ENCODE peak calls at places on chromosomes 4 and X, in five cellular contexts. O is Peyer's patch; D is naive thymus-derived CD4-positive, alpha-beta T cell; U is GM12878; N is CD8-positive, alpha-beta memory T cell. M is an unnamed sample.

GRCh38 chr4:85725727-85726170 is 250.8 kb downstream of the ARHGAP24 start:
- DNase-seq in N (no peak), O (no peak), U (peak; percentile 60), D (no peak), M (no peak)

GRCh38 chrX:9019151-9019550 is 14.8 kb downstream of the FAM9B start:
- DNase-seq in U (no peak), O (no peak), N (no peak), D (no peak), M (no peak)

GRCh38 chrX:115226929-115227328 is 7.0 kb downstream of the LRCH2 start:
- DNase-seq in O (no peak), U (no peak), N (no peak), D (no peak), M (no peak)

GRCh38 chrX:8462488-8462887 is 2.1 kb upstream of the VCX3B start:
- DNase-seq in O (no peak), N (no peak), D (no peak), U (no peak), M (no peak)

GRCh38 chrX:10254746-10255145 is 98.0 kb downstream of the CLCN4 start:
- DNase-seq in D (no peak), O (no peak), U (no peak), N (no peak), M (no peak)

GRCh38 chr4:77358315-77358928 is 201.4 kb downstream of the CCNG2 start:
- DNase-seq in D (no peak), N (no peak), O (no peak), U (no peak), M (peak; percentile 24)

GRCh38 chrX:85244411-85245210 is 820 bp downstream of the ZNF711 start:
- DNase-seq in N (peak; percentile 1), U (no peak), D (no peak), O (no peak), M (peak; percentile 53)

GRCh38 chr4:98908703-98909262 is 20.1 kb downstream of the EIF4E start:
- DNase-seq in N (no peak), D (no peak), O (no peak), U (no peak), M (no peak)

GRCh38 chr4:143358923-143359694 is 22.4 kb downstream of the GAB1 start:
- DNase-seq in U (no peak), O (no peak), D (no peak), N (peak; percentile 30), M (peak; percentile 57)

GRCh38 chr4:15544196-15544730 is 74.6 kb downstream of the CC2D2A start:
- DNase-seq in O (no peak), N (no peak), U (no peak), D (no peak), M (peak; percentile 39)

GRCh38 chr4:38328963-38329729 is 334.9 kb upstream of the KLF3 start:
- DNase-seq in O (no peak), D (no peak), N (no peak), U (no peak), M (no peak)

GRCh38 chr4:1247811-1248261 is 1.1 kb downstream of the CTBP1 start:
- DNase-seq in U (no peak), D (no peak), N (no peak), O (no peak), M (no peak)

GRCh38 chrX:25872786-25873185 is 265.4 kb upstream of the MAGEB18 start:
- DNase-seq in N (no peak), U (no peak), O (no peak), D (no peak), M (no peak)

GRCh38 chr4:185742766-185743165 is 69.2 kb downstream of the SORBS2 start:
- DNase-seq in N (no peak), D (no peak), O (no peak), U (no peak), M (peak; percentile 16)

GRCh38 chrX:54042609-54043010 is 1.7 kb downstream of the PHF8 start:
- DNase-seq in O (peak; percentile 50), N (peak; percentile 23), U (no peak), D (no peak), M (peak; percentile 46)

GRCh38 chrX:118459494-118459893 is 36.1 kb upstream of the DOCK11 start:
- DNase-seq in D (no peak), N (peak; percentile 26), U (peak; percentile 2), O (no peak), M (no peak)

GRCh38 chrX:40094041-40094899 is 3.5 kb downstream of the BCOR start:
- DNase-seq in U (no peak), O (peak; percentile 73), D (no peak), N (no peak), M (peak; percentile 54)

GRCh38 chr4:60992037-60992436 is 208.1 kb upstream of the ADGRL3 start:
- DNase-seq in U (no peak), N (no peak), O (no peak), D (no peak), M (no peak)

GRCh38 chr4:96227515-96227914 is 387.6 kb downstream of the PDHA2 start:
- DNase-seq in D (no peak), O (no peak), N (no peak), U (no peak), M (no peak)

DNA sequence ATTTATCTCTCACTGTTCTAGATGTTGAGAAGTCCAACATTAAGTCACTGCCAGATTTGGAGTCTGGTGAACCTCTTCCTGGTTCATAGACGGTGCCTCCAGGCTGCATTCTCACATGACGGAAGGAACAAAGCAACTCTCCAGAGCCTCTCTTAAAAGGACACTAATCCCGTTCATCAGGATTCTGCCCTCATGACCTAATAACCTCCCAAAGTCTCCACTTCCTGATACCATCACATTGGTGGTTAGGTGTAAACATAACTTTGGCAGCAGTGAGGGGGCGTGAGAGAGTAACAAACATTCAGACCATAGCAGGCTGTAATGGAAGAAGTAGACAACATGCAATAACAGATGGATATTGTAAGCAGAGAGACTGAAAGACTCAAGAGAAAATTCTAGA is 388.6 kb downstream of the PDHA2 start:
- DNase-seq in N (no peak), O (no peak), D (no peak), U (no peak), M (no peak)
- H3K27ac ChIP-seq in N (no peak overlapping the region), O (no peak overlapping the region), D (no peak overlapping the region), U (no peak overlapping the region), M (no peak overlapping the region)

GRCh38 chr4:3783691-3784306 is 17.6 kb downstream of the ADRA2C start:
- DNase-seq in N (no peak), D (no peak), O (no peak), U (no peak), M (no peak)

GRCh38 chr4:3786196-3786869 is 20.1 kb downstream of the ADRA2C start:
- DNase-seq in O (peak; percentile 60), U (no peak), N (no peak), D (no peak), M (no peak)

GRCh38 chr4:3785292-3785565 is 19.0 kb downstream of the ADRA2C start:
- DNase-seq in D (no peak), O (no peak), N (no peak), U (no peak), M (no peak)

GRCh38 chr4:3781997-3782930 is 16.1 kb downstream of the ADRA2C start:
- DNase-seq in O (no peak), N (no peak), D (no peak), U (no peak), M (no peak)

DNA sequence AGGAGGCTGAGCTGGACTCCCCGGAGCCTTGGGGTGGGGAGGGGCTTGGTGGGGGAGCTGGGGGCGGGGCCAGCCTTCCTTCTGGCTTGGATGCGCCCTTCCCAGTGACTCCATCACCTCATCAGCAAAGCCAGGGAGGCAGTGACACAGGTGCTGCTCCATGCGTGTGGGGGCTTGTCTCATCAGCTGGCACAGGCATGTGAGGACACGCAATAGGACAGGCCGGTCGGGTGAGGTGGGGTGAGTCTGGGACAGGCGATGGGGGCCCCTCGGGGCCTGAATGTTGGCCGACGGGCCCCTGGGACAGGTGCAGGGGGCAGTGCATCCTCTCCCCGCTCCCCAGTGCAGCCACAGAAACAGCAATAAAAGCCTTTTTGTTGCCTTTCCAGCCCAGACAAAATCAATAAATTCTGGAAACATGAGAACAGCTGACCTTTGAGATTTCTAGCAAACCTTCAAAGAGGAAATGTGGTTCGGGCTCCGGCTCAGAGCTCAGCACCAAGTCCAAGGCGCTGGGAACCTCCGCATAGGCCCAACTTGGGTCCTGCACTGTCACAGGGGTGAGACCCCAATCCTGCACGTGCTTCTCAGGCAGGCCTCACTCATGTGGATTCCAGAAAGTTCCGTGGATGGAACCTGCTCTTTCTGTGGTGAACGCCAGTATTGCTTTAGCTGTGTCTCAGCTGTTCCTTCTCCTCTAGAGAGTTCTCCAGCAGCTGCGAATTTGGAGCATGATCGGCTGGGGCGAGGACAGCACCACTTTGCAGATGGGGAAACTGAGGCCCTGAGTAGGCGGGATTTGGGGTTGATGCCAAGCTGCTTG is 18.5 kb downstream of the ADRA2C start:
- DNase-seq in N (no peak), U (no peak), O (no peak), D (no peak), M (no peak)
- H3K4me1 ChIP-seq in N (no peaks in the 10 kb centered on the region), U (no peaks in the 10 kb centered on the region), O (no peaks in the 10 kb centered on the region), D (no peaks in the 10 kb centered on the region), M (no peaks in the 10 kb centered on the region)

GRCh38 chr4:72567036-72567435 is 2.0 kb downstream of the ADAMTS3 start:
- DNase-seq in N (no peak), D (no peak), O (no peak), U (no peak), M (no peak)
- H3K4me3 ChIP-seq in N (no peak overlapping the region), D (no peak overlapping the region), O (no peak overlapping the region), U (no peak overlapping the region), M (no peak overlapping the region)

DNA sequence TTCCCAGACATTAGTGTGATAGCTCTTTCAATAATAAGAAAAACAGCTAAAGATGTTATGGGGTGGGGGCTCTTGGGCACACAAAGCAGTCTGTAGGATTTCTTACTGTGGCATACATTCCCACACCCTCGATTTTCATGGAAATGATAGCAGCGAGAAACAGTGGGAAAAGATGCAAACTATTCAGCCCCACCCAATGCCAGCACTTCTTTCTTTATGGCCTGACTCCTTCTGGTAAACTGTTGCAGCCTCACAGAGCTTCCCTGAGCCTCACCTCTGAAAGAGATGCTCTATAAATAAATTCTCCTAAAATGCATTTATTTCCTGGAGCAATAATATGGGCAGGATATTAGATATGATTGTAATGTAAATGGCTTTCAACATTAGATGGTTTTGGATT is 908 bp downstream of the ANK2 start:
- DNase-seq in U (no peak), N (no peak), D (no peak), O (no peak), M (no peak)
- H3K27ac ChIP-seq in U (no peak overlapping the region), N (no peak overlapping the region), D (no peak overlapping the region), O (no peak overlapping the region), M (no peak overlapping the region)

M was measured in DND-41.